ENCODE peak calls at places on chromosomes 16 and 17, in seven cellular contexts. One of them, this sample, is unnamed.

GRCh38 chr16:68455631-68456030 is 7.3 kb upstream of the SMPD3 start:
- DNase-seq in H9: no peak
- DNase-seq in trophoblast cell: no peak
- DNase-seq in H1: no peak
- DNase-seq in neuronal stem cell: no peak
- DNase-seq in mesendoderm: no peak
- DNase-seq in mesenchymal stem cell: no peak
- DNase-seq in this sample: no peak

GRCh38 chr16:10871157-10871991 is 5.6 kb upstream of the CIITA start:
- DNase-seq in H9: no peak
- DNase-seq in mesenchymal stem cell: peak; percentile 62
- DNase-seq in neuronal stem cell: no peak
- DNase-seq in H1: no peak
- DNase-seq in mesendoderm: no peak
- DNase-seq in trophoblast cell: peak; percentile 23
- DNase-seq in this sample: peak; percentile 92

GRCh38 chr17:64001763-64002529 is 3.8 kb downstream of the PRR29 start:
- DNase-seq in trophoblast cell: no peak
- DNase-seq in mesendoderm: no peak
- DNase-seq in neuronal stem cell: no peak
- DNase-seq in H9: peak; percentile 33
- DNase-seq in H1: no peak
- DNase-seq in mesenchymal stem cell: peak; percentile 19
- DNase-seq in this sample: peak; percentile 12

GRCh38 chr17:6554871-6555330 is 1.5 kb downstream of the PITPNM3 start:
- DNase-seq in trophoblast cell: no peak
- DNase-seq in mesendoderm: peak; percentile 53
- DNase-seq in mesenchymal stem cell: no peak
- DNase-seq in neuronal stem cell: no peak
- DNase-seq in H9: peak; percentile 56
- DNase-seq in H1: no peak
- DNase-seq in this sample: no peak

GRCh38 chr16:6689643-6690042 is 643.0 kb upstream of the RBFOX1 start:
- DNase-seq in H9: no peak
- DNase-seq in mesendoderm: no peak
- DNase-seq in H1: no peak
- DNase-seq in mesenchymal stem cell: no peak
- DNase-seq in trophoblast cell: no peak
- DNase-seq in neuronal stem cell: peak; percentile 4
- DNase-seq in this sample: no peak

GRCh38 chr17:19387921-19388521 is 1.0 kb upstream of the MFAP4 start:
- DNase-seq in neuronal stem cell: no peak
- DNase-seq in mesendoderm: peak; percentile 89
- DNase-seq in mesenchymal stem cell: peak; percentile 72
- DNase-seq in H1: no peak
- DNase-seq in H9: no peak
- DNase-seq in trophoblast cell: peak; percentile 85
- DNase-seq in this sample: peak; percentile 76

GRCh38 chr17:66715745-66716156 is 119.2 kb upstream of the CACNG5 start:
- DNase-seq in trophoblast cell: peak; percentile 20
- DNase-seq in mesendoderm: peak; percentile 85
- DNase-seq in neuronal stem cell: peak; percentile 56
- DNase-seq in H9: peak; percentile 62
- DNase-seq in mesenchymal stem cell: peak; percentile 71
- DNase-seq in H1: peak; percentile 33
- DNase-seq in this sample: peak; percentile 75

GRCh38 chr16:85193876-85194275 is 81.6 kb upstream of the CIBAR2 start:
- DNase-seq in trophoblast cell: no peak
- DNase-seq in H9: no peak
- DNase-seq in H1: no peak
- DNase-seq in mesenchymal stem cell: no peak
- DNase-seq in mesendoderm: no peak
- DNase-seq in neuronal stem cell: no peak
- DNase-seq in this sample: no peak

GRCh38 chr17:49225554-49226236 is 4.9 kb downstream of the PHOSPHO1 start:
- DNase-seq in H1: no peak
- DNase-seq in mesendoderm: no peak
- DNase-seq in mesenchymal stem cell: no peak
- DNase-seq in neuronal stem cell: no peak
- DNase-seq in trophoblast cell: no peak
- DNase-seq in H9: no peak
- DNase-seq in this sample: no peak

GRCh38 chr17:80830020-80830780 is 161.4 kb upstream of the CHMP6 start:
- DNase-seq in mesendoderm: no peak
- DNase-seq in mesenchymal stem cell: no peak
- DNase-seq in trophoblast cell: no peak
- DNase-seq in neuronal stem cell: no peak
- DNase-seq in H9: no peak
- DNase-seq in H1: no peak
- DNase-seq in this sample: no peak

GRCh38 chr17:38877130-38877851 is 7.4 kb downstream of the LASP1 start:
- DNase-seq in mesenchymal stem cell: no peak
- DNase-seq in neuronal stem cell: no peak
- DNase-seq in trophoblast cell: no peak
- DNase-seq in mesendoderm: peak; percentile 52
- DNase-seq in H1: no peak
- DNase-seq in H9: peak; percentile 75
- DNase-seq in this sample: no peak

GRCh38 chr17:79667121-79667715 is 56.4 kb upstream of the RBFOX3 start:
- DNase-seq in trophoblast cell: no peak
- DNase-seq in H9: peak; percentile 21
- DNase-seq in H1: no peak
- DNase-seq in mesenchymal stem cell: no peak
- DNase-seq in mesendoderm: no peak
- DNase-seq in neuronal stem cell: no peak
- DNase-seq in this sample: no peak

GRCh38 chr17:79668344-79669250 is 57.7 kb upstream of the RBFOX3 start:
- DNase-seq in H1: no peak
- DNase-seq in mesenchymal stem cell: no peak
- DNase-seq in mesendoderm: peak; percentile 4
- DNase-seq in neuronal stem cell: no peak
- DNase-seq in trophoblast cell: no peak
- DNase-seq in H9: no peak
- DNase-seq in this sample: no peak

GRCh38 chr17:79664925-79665738 is 54.3 kb upstream of the RBFOX3 start:
- DNase-seq in mesendoderm: peak; percentile 32
- DNase-seq in H1: no peak
- DNase-seq in trophoblast cell: peak; percentile 5
- DNase-seq in neuronal stem cell: no peak
- DNase-seq in H9: peak; percentile 82
- DNase-seq in mesenchymal stem cell: no peak
- DNase-seq in this sample: no peak

GRCh38 chr17:79667746-79668145 is 56.9 kb upstream of the RBFOX3 start:
- DNase-seq in trophoblast cell: no peak
- DNase-seq in mesenchymal stem cell: no peak
- DNase-seq in mesendoderm: no peak
- DNase-seq in neuronal stem cell: no peak
- DNase-seq in H9: peak; percentile 18
- DNase-seq in H1: no peak
- DNase-seq in this sample: no peak

DNA sequence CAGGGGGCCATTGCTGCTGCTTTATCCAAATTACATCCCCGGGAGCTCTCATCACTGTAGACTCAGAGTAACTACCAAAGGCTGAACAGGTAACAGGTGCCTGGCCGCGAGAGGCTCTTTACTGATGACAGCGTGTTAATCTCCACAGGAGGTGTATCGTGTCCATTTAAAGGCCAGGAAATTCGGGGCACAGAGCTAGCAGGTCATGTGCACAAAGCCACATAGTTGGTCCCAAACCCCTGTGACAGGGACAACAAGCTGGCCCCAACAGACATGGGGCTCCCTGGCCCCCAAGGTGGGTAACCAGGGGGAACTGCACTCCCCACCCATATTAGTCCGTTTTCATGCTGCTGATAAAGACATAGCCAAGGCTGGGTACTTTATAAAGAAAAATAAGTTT is 55.3 kb upstream of the RBFOX3 start:
- DNase-seq in H9: peak; percentile 15
- DNase-seq in trophoblast cell: no peak
- DNase-seq in mesendoderm: no peak
- DNase-seq in neuronal stem cell: no peak
- DNase-seq in H1: no peak
- DNase-seq in mesenchymal stem cell: no peak
- DNase-seq in this sample: no peak
- H2BK5ac ChIP-seq in H9: no peak overlapping the region
- H2BK5ac ChIP-seq in trophoblast cell: no peak overlapping the region
- H2BK5ac ChIP-seq in mesendoderm: no peak overlapping the region
- H2BK5ac ChIP-seq in neuronal stem cell: no peak overlapping the region
- H2BK5ac ChIP-seq in H1: no peak overlapping the region
- H2BK5ac ChIP-seq in mesenchymal stem cell: no peak overlapping the region
- H2BK5ac ChIP-seq in this sample: no peak overlapping the region

DNA sequence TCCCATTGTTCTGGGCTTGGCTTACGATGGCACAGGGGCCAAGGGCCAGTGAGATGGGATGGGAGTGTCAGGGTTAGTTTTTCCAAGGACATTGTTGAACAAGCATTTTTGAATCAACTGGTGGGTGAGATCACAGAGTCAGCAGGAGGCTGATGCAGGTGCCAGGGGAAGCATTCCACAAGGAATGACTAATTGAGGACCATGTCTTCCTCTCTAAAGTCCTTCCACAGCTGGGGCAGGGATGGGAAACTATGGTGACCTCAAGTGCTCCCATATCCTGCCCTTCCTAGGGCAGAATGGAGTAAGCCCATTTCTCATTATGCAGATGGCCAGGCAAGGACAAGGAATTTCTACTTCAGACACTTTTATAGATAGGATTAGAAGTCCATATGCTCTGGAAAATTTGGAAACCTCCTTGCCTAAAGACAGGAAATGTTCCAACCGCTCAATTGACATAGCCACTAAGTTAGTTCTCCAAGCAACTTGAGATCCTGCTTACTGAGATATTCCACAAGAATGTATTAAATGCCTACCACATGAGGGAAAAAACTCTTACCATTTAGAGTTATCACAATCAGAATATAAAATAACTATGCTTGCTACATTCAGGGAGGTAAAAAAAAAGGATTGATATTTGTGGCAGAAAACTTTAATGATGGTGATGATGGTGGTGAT is 21.2 kb upstream of the ENGASE start:
- DNase-seq in neuronal stem cell: no peak
- DNase-seq in mesendoderm: no peak
- DNase-seq in H1: no peak
- DNase-seq in H9: no peak
- DNase-seq in mesenchymal stem cell: no peak
- DNase-seq in trophoblast cell: no peak
- DNase-seq in this sample: peak; percentile 31
- H2BK5ac ChIP-seq in neuronal stem cell: no peak overlapping the region
- H2BK5ac ChIP-seq in mesendoderm: no peak overlapping the region
- H2BK5ac ChIP-seq in H1: no peak overlapping the region
- H2BK5ac ChIP-seq in H9: no peak overlapping the region
- H2BK5ac ChIP-seq in mesenchymal stem cell: no peak overlapping the region
- H2BK5ac ChIP-seq in trophoblast cell: no peak overlapping the region
- H2BK5ac ChIP-seq in this sample: no peak overlapping the region

GRCh38 chr16:15418206-15418605 is 16.2 kb upstream of the BMERB1 start:
- DNase-seq in H1: no peak
- DNase-seq in mesendoderm: no peak
- DNase-seq in mesenchymal stem cell: no peak
- DNase-seq in neuronal stem cell: no peak
- DNase-seq in trophoblast cell: peak; percentile 14
- DNase-seq in H9: no peak
- DNase-seq in this sample: no peak
- H2BK5ac ChIP-seq in H1: no peak overlapping the region
- H2BK5ac ChIP-seq in mesendoderm: no peak overlapping the region
- H2BK5ac ChIP-seq in mesenchymal stem cell: no peak overlapping the region
- H2BK5ac ChIP-seq in neuronal stem cell: no peak overlapping the region
- H2BK5ac ChIP-seq in trophoblast cell: no peak overlapping the region
- H2BK5ac ChIP-seq in H9: no peak overlapping the region
- H2BK5ac ChIP-seq in this sample: no peak overlapping the region

DNA sequence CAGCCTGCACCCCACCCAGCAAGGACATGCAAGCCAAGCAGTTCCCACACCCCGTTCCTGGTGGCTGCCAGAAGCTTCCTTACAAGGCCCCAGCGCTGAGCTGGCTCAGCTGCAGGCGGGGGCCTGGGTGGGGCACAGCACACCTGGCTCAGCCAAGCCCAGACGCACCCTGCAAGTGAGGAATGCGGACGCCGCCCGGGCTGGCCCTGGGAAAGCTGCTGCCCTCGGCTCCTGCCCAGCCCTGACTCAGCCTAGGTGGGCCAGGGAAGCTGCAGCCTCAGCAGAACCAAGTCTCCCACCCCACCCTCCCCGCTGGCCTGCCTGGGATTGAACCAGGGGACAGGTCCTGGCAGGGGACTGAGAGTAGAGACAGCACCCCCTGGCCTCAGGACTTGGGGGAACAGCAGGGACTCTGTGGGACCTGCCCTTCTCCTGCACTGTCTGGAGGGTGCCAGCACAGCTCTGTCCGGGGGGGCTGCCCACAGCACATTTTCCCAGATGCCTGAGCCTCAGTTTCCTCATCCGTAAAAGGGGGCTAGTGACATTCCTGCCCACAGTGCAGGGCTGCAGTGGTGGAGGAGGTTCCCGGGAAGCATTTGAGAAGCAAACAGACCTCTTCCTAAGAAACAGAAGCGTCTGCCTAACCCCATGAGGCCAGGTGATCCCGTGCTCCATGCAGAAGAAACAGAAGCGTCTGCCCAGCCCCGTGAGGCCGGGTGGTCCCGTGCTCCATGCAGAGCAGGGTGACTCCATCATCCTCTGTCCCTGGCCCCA is 29.9 kb upstream of the KRT17 start:
- DNase-seq in H9: no peak
- DNase-seq in mesendoderm: no peak
- DNase-seq in mesenchymal stem cell: no peak
- DNase-seq in trophoblast cell: peak; percentile 67
- DNase-seq in H1: no peak
- DNase-seq in neuronal stem cell: no peak
- DNase-seq in this sample: no peak
- H2BK5ac ChIP-seq in H9: no peak overlapping the region
- H2BK5ac ChIP-seq in mesendoderm: no peak overlapping the region
- H2BK5ac ChIP-seq in mesenchymal stem cell: no peak overlapping the region
- H2BK5ac ChIP-seq in trophoblast cell: no peak overlapping the region
- H2BK5ac ChIP-seq in H1: peak overlapping the region; percentile 75
- H2BK5ac ChIP-seq in neuronal stem cell: peak overlapping the region; percentile 83
- H2BK5ac ChIP-seq in this sample: no peak overlapping the region

GRCh38 chr16:55264949-55265348 is 59.1 kb upstream of the IRX6 start:
- DNase-seq in neuronal stem cell: no peak
- DNase-seq in mesenchymal stem cell: no peak
- DNase-seq in trophoblast cell: no peak
- DNase-seq in H9: no peak
- DNase-seq in mesendoderm: no peak
- DNase-seq in H1: no peak
- DNase-seq in this sample: no peak
- H2BK5ac ChIP-seq in neuronal stem cell: no peak overlapping the region
- H2BK5ac ChIP-seq in mesenchymal stem cell: no peak overlapping the region
- H2BK5ac ChIP-seq in trophoblast cell: no peak overlapping the region
- H2BK5ac ChIP-seq in H9: no peak overlapping the region
- H2BK5ac ChIP-seq in mesendoderm: no peak overlapping the region
- H2BK5ac ChIP-seq in H1: no peak overlapping the region
- H2BK5ac ChIP-seq in this sample: no peak overlapping the region

DNA sequence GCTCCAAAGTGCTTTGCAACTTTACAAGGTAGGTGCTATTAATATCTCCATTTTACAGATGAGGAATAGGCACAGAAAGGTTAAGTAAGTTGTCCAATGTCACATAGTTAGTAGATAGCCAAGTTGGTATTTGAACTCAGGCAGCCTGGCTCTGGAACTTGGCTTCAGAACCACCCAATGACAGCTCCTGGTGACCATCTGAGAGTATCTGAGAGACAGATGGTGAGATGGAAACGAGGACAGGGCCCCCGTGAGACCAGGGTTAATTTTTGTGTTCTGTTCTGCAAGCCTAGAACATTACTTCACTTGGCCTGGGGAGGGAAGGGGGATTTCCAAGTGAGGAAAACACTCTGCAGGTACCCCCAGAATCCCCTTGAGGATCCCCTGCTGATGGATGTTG is 9.8 kb upstream of the TMEM132E start:
- DNase-seq in mesendoderm: no peak
- DNase-seq in mesenchymal stem cell: no peak
- DNase-seq in neuronal stem cell: no peak
- DNase-seq in trophoblast cell: no peak
- DNase-seq in H1: no peak
- DNase-seq in H9: no peak
- DNase-seq in this sample: no peak
- H2BK5ac ChIP-seq in mesendoderm: no peak overlapping the region
- H2BK5ac ChIP-seq in mesenchymal stem cell: no peak overlapping the region
- H2BK5ac ChIP-seq in neuronal stem cell: no peak overlapping the region
- H2BK5ac ChIP-seq in trophoblast cell: no peak overlapping the region
- H2BK5ac ChIP-seq in H1: no peak overlapping the region
- H2BK5ac ChIP-seq in H9: no peak overlapping the region
- H2BK5ac ChIP-seq in this sample: no peak overlapping the region

This sample was measured in IMR-90.